ENCODE peak calls at places on chromosomes 4 and X, in five cellular contexts. One of them, this sample, is unnamed.

GRCh38 chr4:48254381-48255072 is 15.1 kb downstream of the TEC start:
- DNase-seq in COR-L47: peak
- DNase-seq in foreskin fibroblast: peak
- DNase-seq in SW480: no peak
- DNase-seq in KBM-7: no peak
- DNase-seq in this sample: no peak

GRCh38 chrX:115089419-115089818 is 72.0 kb upstream of the IL13RA2 start:
- DNase-seq in COR-L47: no peak
- DNase-seq in foreskin fibroblast: no peak
- DNase-seq in SW480: no peak
- DNase-seq in KBM-7: no peak
- DNase-seq in this sample: no peak

GRCh38 chr4:76738081-76738931 is 159.6 kb downstream of the SOWAHB start:
- DNase-seq in COR-L47: no peak
- DNase-seq in foreskin fibroblast: peak
- DNase-seq in SW480: no peak
- DNase-seq in KBM-7: no peak
- DNase-seq in this sample: no peak

GRCh38 chrX:103628386-103629290 is at the start of gene TCEAL1:
- DNase-seq in COR-L47: peak
- DNase-seq in foreskin fibroblast: peak
- DNase-seq in SW480: peak
- DNase-seq in KBM-7: peak
- DNase-seq in this sample: no peak

GRCh38 chr4:53863163-53863562 is 201.2 kb downstream of the CHIC2 start:
- DNase-seq in COR-L47: no peak
- DNase-seq in foreskin fibroblast: peak
- DNase-seq in SW480: no peak
- DNase-seq in KBM-7: no peak
- DNase-seq in this sample: no peak

GRCh38 chrX:123311486-123311885 is 127.4 kb downstream of the GRIA3 start:
- DNase-seq in COR-L47: no peak
- DNase-seq in foreskin fibroblast: no peak
- DNase-seq in SW480: no peak
- DNase-seq in KBM-7: no peak
- DNase-seq in this sample: no peak

GRCh38 chrX:281166-281999 is at the start of gene PLCXD1:
- DNase-seq in COR-L47: no peak
- DNase-seq in foreskin fibroblast: peak
- DNase-seq in SW480: no peak
- DNase-seq in KBM-7: peak
- DNase-seq in this sample: no peak

GRCh38 chr4:121199742-121200561 is 35.8 kb upstream of the TNIP3 start:
- DNase-seq in COR-L47: no peak
- DNase-seq in foreskin fibroblast: no peak
- DNase-seq in SW480: no peak
- DNase-seq in KBM-7: no peak
- DNase-seq in this sample: no peak

GRCh38 chrX:49058794-49059193 is at the start of gene CCDC120:
- DNase-seq in COR-L47: no peak
- DNase-seq in foreskin fibroblast: no peak
- DNase-seq in SW480: peak
- DNase-seq in KBM-7: no peak
- DNase-seq in this sample: no peak

GRCh38 chr4:183541081-183542045 is 36.5 kb downstream of the ING2 start:
- DNase-seq in COR-L47: no peak
- DNase-seq in foreskin fibroblast: peak
- DNase-seq in SW480: no peak
- DNase-seq in KBM-7: no peak
- DNase-seq in this sample: no peak

GRCh38 chr4:132557660-132558059 is 591.4 kb upstream of the PCDH10 start:
- DNase-seq in COR-L47: no peak
- DNase-seq in foreskin fibroblast: no peak
- DNase-seq in SW480: no peak
- DNase-seq in KBM-7: no peak
- DNase-seq in this sample: no peak

GRCh38 chr4:174047363-174047762 is 236.1 kb downstream of the FBXO8 start:
- DNase-seq in COR-L47: no peak
- DNase-seq in foreskin fibroblast: no peak
- DNase-seq in SW480: peak
- DNase-seq in KBM-7: no peak
- DNase-seq in this sample: no peak

GRCh38 chr4:81844717-81845116 is 373.0 kb upstream of the RASGEF1B start:
- DNase-seq in COR-L47: peak
- DNase-seq in foreskin fibroblast: peak
- DNase-seq in SW480: peak
- DNase-seq in KBM-7: peak
- DNase-seq in this sample: peak

GRCh38 chr4:74133786-74134499 is 24.0 kb upstream of the MTHFD2L start:
- DNase-seq in COR-L47: peak
- DNase-seq in foreskin fibroblast: peak
- DNase-seq in SW480: peak
- DNase-seq in KBM-7: peak
- DNase-seq in this sample: no peak

GRCh38 chrX:103624111-103624510 is 4.7 kb upstream of the TCEAL1 start:
- DNase-seq in COR-L47: no peak
- DNase-seq in foreskin fibroblast: no peak
- DNase-seq in SW480: no peak
- DNase-seq in KBM-7: no peak
- DNase-seq in this sample: no peak

GRCh38 chrX:118872102-118872566 is 48.5 kb downstream of the ZCCHC12 start:
- DNase-seq in COR-L47: no peak
- DNase-seq in foreskin fibroblast: peak
- DNase-seq in SW480: no peak
- DNase-seq in KBM-7: no peak
- DNase-seq in this sample: no peak

GRCh38 chr4:82899339-82899738 is 1.2 kb upstream of the THAP9 start:
- DNase-seq in COR-L47: no peak
- DNase-seq in foreskin fibroblast: no peak
- DNase-seq in SW480: no peak
- DNase-seq in KBM-7: no peak
- DNase-seq in this sample: no peak

GRCh38 chrX:68365356-68365755 is 67.9 kb downstream of the OPHN1 start:
- DNase-seq in COR-L47: no peak
- DNase-seq in foreskin fibroblast: no peak
- DNase-seq in SW480: no peak
- DNase-seq in KBM-7: no peak
- DNase-seq in this sample: no peak

GRCh38 chr4:139704915-139705485 is 39.4 kb downstream of the MGST2 start:
- DNase-seq in COR-L47: no peak
- DNase-seq in foreskin fibroblast: no peak
- DNase-seq in SW480: peak
- DNase-seq in KBM-7: peak
- DNase-seq in this sample: no peak

GRCh38 chr4:8340721-8341680 is 71.4 kb downstream of the HTRA3 start:
- DNase-seq in COR-L47: no peak
- DNase-seq in foreskin fibroblast: peak
- DNase-seq in SW480: no peak
- DNase-seq in KBM-7: no peak
- DNase-seq in this sample: no peak

GRCh38 chr4:146520894-146521542 is 722 bp downstream of the SLC10A7 start:
- DNase-seq in COR-L47: peak
- DNase-seq in foreskin fibroblast: peak
- DNase-seq in SW480: peak
- DNase-seq in KBM-7: peak
- DNase-seq in this sample: peak

GRCh38 chrX:66110112-66110511 is 53.9 kb upstream of the HEPH start:
- DNase-seq in COR-L47: no peak
- DNase-seq in foreskin fibroblast: peak
- DNase-seq in SW480: peak
- DNase-seq in KBM-7: peak
- DNase-seq in this sample: no peak